ENCODE peak calls at places on chromosome 14, in nine cellular contexts. B is stomach, L is fibroblast of lung, P is bronchial epithelial cell, W is ovary, O is esophagus muscularis mucosa, A is gastrocnemius medialis, R is tibial nerve, I is Peyer's patch. C is an unnamed sample.

GRCh38 chr14:53814371-53814770 is 142.3 kb downstream of the BMP4 start:
- DNase-seq in B (no peak), L (peak; percentile 8), P (no peak), W (no peak), O (no peak), A (no peak), R (no peak), I (no peak), C (peak; percentile 54)

GRCh38 chr14:37558740-37559139 is 36.3 kb downstream of the FOXA1 start:
- DNase-seq in B (no peak), L (no peak), P (no peak), W (no peak), O (no peak), A (no peak), R (no peak), I (no peak), C (no peak)

GRCh38 chr14:59275668-59276067 is 87.2 kb downstream of the DAAM1 start:
- DNase-seq in B (no peak), L (peak; percentile 94), P (peak; percentile 97), W (no peak), O (no peak), A (no peak), R (no peak), I (no peak), C (peak; percentile 84)

GRCh38 chr14:53295985-53296582 is 143.0 kb upstream of the DDHD1 start:
- DNase-seq in B (no peak), L (peak; percentile 37), P (peak; percentile 28), W (no peak), O (no peak), A (no peak), R (no peak), I (no peak), C (peak; percentile 74)

GRCh38 chr14:35277179-35277578 is 15.0 kb upstream of the PSMA6 start:
- DNase-seq in B (no peak), L (no peak), P (peak; percentile 84), W (no peak), O (no peak), A (no peak), R (no peak), I (no peak), C (no peak)

GRCh38 chr14:64549805-64550538 is at the start of gene PPP1R36:
- DNase-seq in B (peak; percentile 69), L (peak; percentile 26), P (no peak), W (no peak), O (no peak), A (no peak), R (no peak), I (peak; percentile 74), C (no peak)

GRCh38 chr14:74604157-74604556 is 7.9 kb downstream of the LTBP2 start:
- DNase-seq in B (no peak), L (no peak), P (no peak), W (no peak), O (no peak), A (no peak), R (no peak), I (no peak), C (no peak)

GRCh38 chr14:94113490-94113889 is 3.0 kb downstream of the IFI27 start:
- DNase-seq in B (peak; percentile 82), L (peak; percentile 66), P (peak; percentile 28), W (no peak), O (no peak), A (no peak), R (no peak), I (peak; percentile 68), C (peak; percentile 35)

GRCh38 chr14:97056086-97056485 is 258.9 kb downstream of the VRK1 start:
- DNase-seq in B (no peak), L (no peak), P (peak; percentile 65), W (no peak), O (no peak), A (no peak), R (no peak), I (no peak), C (no peak)

GRCh38 chr14:64566651-64567122 is 16.9 kb downstream of the PPP1R36 start:
- DNase-seq in B (no peak), L (no peak), P (no peak), W (no peak), O (peak; percentile 85), A (no peak), R (no peak), I (no peak), C (peak; percentile 18)

GRCh38 chr14:93114068-93114710 is 1.5 kb downstream of the ITPK1 start:
- DNase-seq in B (no peak), L (no peak), P (peak; percentile 14), W (no peak), O (no peak), A (no peak), R (no peak), I (no peak), C (no peak)

GRCh38 chr14:77609902-77610301 is 6.5 kb downstream of the SPTLC2 start:
- DNase-seq in B (no peak), L (no peak), P (no peak), W (no peak), O (no peak), A (no peak), R (no peak), I (no peak), C (no peak)
- TF ChIP-seq CTCF in B (no peak), L (no peak), P (no peak), W (no peak), O (no peak), A (no peak), R (no peak), I (no peak), C (no peak)

GRCh38 chr14:24051162-24051788 is 534 bp upstream of the CARMIL3 start:
- DNase-seq in B (peak; percentile 28), L (no peak), P (no peak), W (peak; percentile 21), O (no peak), A (no peak), R (no peak), I (no peak), C (peak; percentile 8)

GRCh38 chr14:24051789-24052655 is at the start of gene CARMIL3:
- DNase-seq in B (peak; percentile 70), L (peak; percentile 41), P (no peak), W (peak; percentile 59), O (no peak), A (no peak), R (no peak), I (peak; percentile 76), C (peak; percentile 78)

GRCh38 chr14:24054324-24054641 is 2.5 kb downstream of the CARMIL3 start:
- DNase-seq in B (no peak), L (no peak), P (no peak), W (no peak), O (no peak), A (no peak), R (no peak), I (no peak), C (no peak)

GRCh38 chr14:24053548-24054323 is 1.9 kb downstream of the CARMIL3 start:
- DNase-seq in B (no peak), L (no peak), P (no peak), W (peak; percentile 14), O (no peak), A (no peak), R (no peak), I (no peak), C (no peak)

DNA sequence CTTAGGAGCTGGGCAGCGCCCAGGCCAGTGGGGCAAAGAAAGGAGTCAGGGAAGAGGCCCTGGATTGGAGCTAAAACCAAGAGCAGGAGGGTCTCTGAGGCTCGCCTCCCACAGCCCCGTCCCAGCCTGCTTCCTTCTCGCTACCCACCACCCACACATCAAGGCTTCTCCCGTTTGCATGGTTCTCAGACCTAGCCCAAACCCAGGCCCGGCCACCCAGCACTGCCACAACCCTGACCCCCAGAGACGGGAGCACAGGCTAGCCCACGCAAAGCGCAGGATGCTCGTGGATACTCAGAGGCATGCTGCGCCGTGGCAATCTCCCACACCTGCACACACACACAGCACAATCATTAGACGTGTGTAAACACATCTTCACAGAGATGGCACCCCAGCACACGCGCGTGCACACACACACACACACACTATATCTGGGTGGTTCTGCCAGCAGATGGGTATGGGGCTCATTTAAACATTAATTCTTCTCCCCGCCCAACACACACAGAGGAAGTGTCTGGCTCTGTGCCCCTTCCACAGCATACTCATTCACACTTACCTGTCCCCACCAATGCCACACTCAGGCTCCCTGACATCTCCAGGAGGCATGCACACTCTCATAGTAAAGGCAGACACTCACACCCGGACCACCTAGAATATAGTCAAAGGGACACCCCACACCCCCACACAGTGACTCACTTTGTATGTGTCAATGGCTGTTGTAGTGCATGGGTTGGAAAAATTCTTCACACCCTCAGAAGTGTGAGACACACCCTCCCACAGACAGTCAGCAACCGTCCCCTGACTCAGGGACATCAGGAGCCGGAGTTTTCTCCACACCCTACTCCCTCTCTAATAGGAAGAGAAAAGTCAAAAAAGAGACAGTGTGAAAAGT is 1.1 kb downstream of the CARMIL3 start:
- DNase-seq in B (no peak), L (no peak), P (peak; percentile 29), W (no peak), O (no peak), A (no peak), R (no peak), I (no peak), C (no peak)
- H3K4me3 ChIP-seq in B (peak overlapping the region; percentile 70), L (no peak overlapping the region), P (no peak overlapping the region), W (peak overlapping the region; percentile 44), O (peak overlapping the region; percentile 59), A (peak overlapping the region; percentile 70), R (peak overlapping the region; percentile 66), I (peak overlapping the region; percentile 78), C (peak overlapping the region; percentile 55)

DNA sequence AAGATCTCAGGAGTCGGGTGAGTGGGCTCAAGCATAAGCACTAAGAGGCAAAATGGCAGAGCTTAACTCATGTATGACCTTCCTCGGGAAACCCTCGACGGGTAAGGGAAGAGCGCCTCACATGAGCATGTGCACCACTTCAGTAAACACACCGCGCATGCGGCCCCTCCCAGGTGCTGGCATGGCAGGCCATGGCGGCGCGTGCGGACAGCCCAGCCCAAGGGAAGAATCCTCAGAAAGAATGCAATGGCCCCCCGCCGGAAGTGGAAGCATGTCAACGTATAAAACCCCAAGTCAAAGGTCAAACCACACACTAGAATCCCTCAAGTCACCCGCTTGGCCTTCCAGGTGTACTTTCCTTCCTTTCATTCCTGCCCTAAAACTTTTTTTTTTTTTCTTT is 6.6 kb upstream of the TNFAIP2 start:
- DNase-seq in B (no peak), L (no peak), P (no peak), W (no peak), O (no peak), A (no peak), R (no peak), I (no peak), C (no peak)
- TF ChIP-seq CTCF in B (no peak), L (no peak), P (no peak), W (no peak), O (no peak), A (no peak), R (no peak), I (no peak), C (no peak)

DNA sequence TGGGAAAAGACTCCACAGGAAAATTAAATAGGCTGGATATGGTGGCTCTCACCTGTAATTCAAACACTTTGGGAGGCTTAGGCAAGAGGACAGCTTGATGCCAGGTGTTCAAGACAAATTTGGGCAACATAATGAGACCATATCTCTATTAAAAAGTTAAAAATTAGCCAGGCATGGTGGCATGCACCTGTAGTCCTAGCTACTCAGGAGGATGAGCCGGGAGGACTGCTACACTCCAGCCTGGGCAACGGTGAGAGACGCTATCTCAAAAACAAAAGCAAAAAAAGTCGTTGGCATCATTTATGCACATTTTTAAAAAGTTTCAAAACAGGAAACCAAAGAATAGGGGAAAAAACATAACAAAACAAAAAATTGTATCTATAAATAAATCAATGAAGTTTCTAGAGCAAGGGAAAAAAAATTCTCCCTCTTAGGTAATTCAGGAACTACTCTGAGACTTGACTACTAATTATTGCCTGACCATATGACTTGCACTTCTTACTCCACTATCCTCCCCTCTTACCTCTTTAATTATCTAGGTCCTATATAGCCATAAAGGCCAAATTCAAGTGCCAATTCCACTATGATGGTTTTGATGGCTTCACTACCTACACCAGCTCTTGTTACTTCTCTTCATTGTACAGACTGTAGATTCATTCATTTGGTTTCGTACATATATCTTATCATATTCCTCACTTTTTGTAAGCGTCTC is 1.6 kb downstream of the METTL3 start:
- DNase-seq in B (no peak), L (no peak), P (no peak), W (no peak), O (no peak), A (no peak), R (no peak), I (no peak), C (no peak)
- H3K4me3 ChIP-seq in B (peak overlapping the region; percentile 88), L (peak overlapping the region; percentile 91), P (peak overlapping the region; percentile 80), W (peak overlapping the region; percentile 94), O (no peak overlapping the region), A (peak overlapping the region; percentile 73), R (peak overlapping the region; percentile 73), I (no peak overlapping the region), C (peak overlapping the region; percentile 95)